ENCODE peak calls at places on chromosomes 6 and 20, in four cellular contexts. D, A, F and L are unnamed samples.

GRCh38 chr6:35080821-35081425 is 60.2 kb downstream of the TCP11 start:
- DNase-seq in D (no peak), A (peak), F (no peak), L (peak)

GRCh38 chr6:16007146-16007545 is 121.7 kb upstream of the MYLIP start:
- DNase-seq in D (no peak), A (no peak), F (no peak), L (no peak)

GRCh38 chr20:24445510-24446170 is 23.8 kb upstream of the SYNDIG1 start:
- DNase-seq in D (no peak), A (peak), F (no peak), L (no peak)

GRCh38 chr6:20608371-20608770 is 74.1 kb downstream of the CDKAL1 start:
- DNase-seq in D (no peak), A (no peak), F (no peak), L (no peak)

GRCh38 chr20:9454781-9455180 is 59.6 kb upstream of the LAMP5 start:
- DNase-seq in D (no peak), A (no peak), F (no peak), L (peak)

GRCh38 chr6:32426338-32426737 is 13.3 kb upstream of the HLA-DRA start:
- DNase-seq in D (no peak), A (no peak), F (no peak), L (no peak)

GRCh38 chr6:22367331-22367730 is 70.5 kb upstream of the PRL start:
- DNase-seq in D (no peak), A (no peak), F (no peak), L (no peak)

GRCh38 chr20:11270566-11270965 is 596.8 kb upstream of the JAG1 start:
- DNase-seq in D (no peak), A (no peak), F (no peak), L (peak)

GRCh38 chr6:68313911-68314310 is 321.2 kb upstream of the ADGRB3 start:
- DNase-seq in D (no peak), A (no peak), F (no peak), L (peak)

GRCh38 chr6:110039996-110040383 is 61.9 kb downstream of the GPR6 start:
- DNase-seq in D (no peak), A (no peak), F (no peak), L (peak)

GRCh38 chr6:72787521-72788031 is 165.7 kb downstream of the KCNQ5 start:
- DNase-seq in D (peak), A (no peak), F (no peak), L (peak)

GRCh38 chr20:56865055-56865454 is 235.9 kb downstream of the TFAP2C start:
- DNase-seq in D (no peak), A (no peak), F (no peak), L (peak)

GRCh38 chr6:81362246-81362645 is 390.2 kb downstream of the TENT5A start:
- DNase-seq in D (no peak), A (no peak), F (no peak), L (no peak)

GRCh38 chr6:131917763-131918649 is 33.2 kb downstream of the CCN2 start:
- DNase-seq in D (no peak), A (no peak), F (peak), L (no peak)

GRCh38 chr6:98834060-98835031 is at the start of gene POU3F2:
- DNase-seq in D (no peak), A (peak), F (peak), L (peak)

GRCh38 chr6:41723178-41723935 is 12.1 kb downstream of the TFEB start:
- DNase-seq in D (peak), A (peak), F (peak), L (peak)

GRCh38 chr20:57620274-57620990 is at the start of gene ZBP1:
- DNase-seq in D (no peak), A (peak), F (peak), L (no peak)

GRCh38 chr6:113381232-113381631 is 475.9 kb upstream of the MARCKS start:
- DNase-seq in D (no peak), A (no peak), F (no peak), L (no peak)

GRCh38 chr6:151191477-151191995 is 48.2 kb upstream of the AKAP12 start:
- DNase-seq in D (no peak), A (no peak), F (no peak), L (no peak)

GRCh38 chr6:109793793-109794192 is 102.7 kb downstream of the FIG4 start:
- DNase-seq in D (peak), A (peak), F (no peak), L (peak)

GRCh38 chr6:104639671-104640070 is 220.0 kb downstream of the HACE1 start:
- DNase-seq in D (no peak), A (no peak), F (no peak), L (peak)

GRCh38 chr6:151616091-151616513 is 122.3 kb downstream of the CCDC170 start:
- DNase-seq in D (no peak), A (no peak), F (no peak), L (no peak)

GRCh38 chr6:70547313-70547712 is 19.4 kb upstream of the SDHAF4 start:
- DNase-seq in D (peak), A (no peak), F (no peak), L (peak)
- TF ChIP-seq CTCF in D (peak), A (peak), F (peak), L (peak)

GRCh38 chr6:27126815-27127537 is 120.5 kb upstream of the PRSS16 start:
- DNase-seq in D (peak), A (peak), F (peak), L (peak)

GRCh38 chr6:27127874-27128795 is 119.4 kb upstream of the PRSS16 start:
- DNase-seq in D (no peak), A (no peak), F (no peak), L (no peak)

GRCh38 chr6:27129095-27129815 is 118.2 kb upstream of the PRSS16 start:
- DNase-seq in D (no peak), A (no peak), F (no peak), L (no peak)

GRCh38 chr6:27129917-27130316 is 117.6 kb upstream of the PRSS16 start:
- DNase-seq in D (no peak), A (no peak), F (no peak), L (no peak)

DNA sequence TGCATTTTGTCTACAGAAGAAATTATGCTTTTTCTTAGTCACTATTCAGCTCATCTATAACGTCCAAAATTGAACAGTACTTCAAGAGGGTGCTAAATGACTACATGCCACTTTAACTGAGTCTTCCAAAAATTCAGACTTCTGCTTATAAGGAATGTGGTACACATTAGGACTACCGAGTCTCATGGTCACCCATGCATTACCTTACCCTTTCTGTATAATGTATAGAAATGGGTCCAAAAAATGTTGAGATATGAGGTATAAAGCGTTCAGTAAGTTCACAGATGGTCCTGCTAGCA is 118.8 kb upstream of the PRSS16 start:
- DNase-seq in D (no peak), A (no peak), F (no peak), L (no peak)
- H3K4me3 ChIP-seq in D (no peak), A (no peak), F (no peak), L (no peak)

GRCh38 chr6:136564170-136564569 is 13.9 kb upstream of the MAP7 start:
- DNase-seq in D (no peak), A (no peak), F (no peak), L (no peak)

GRCh38 chr6:136567688-136568087 is 17.5 kb upstream of the MAP7 start:
- DNase-seq in D (no peak), A (no peak), F (no peak), L (no peak)

GRCh38 chr6:136568129-136568528 is 17.9 kb upstream of the MAP7 start:
- DNase-seq in D (no peak), A (no peak), F (no peak), L (no peak)

GRCh38 chr6:136566851-136567250 is 16.6 kb upstream of the MAP7 start:
- DNase-seq in D (no peak), A (no peak), F (no peak), L (no peak)

DNA sequence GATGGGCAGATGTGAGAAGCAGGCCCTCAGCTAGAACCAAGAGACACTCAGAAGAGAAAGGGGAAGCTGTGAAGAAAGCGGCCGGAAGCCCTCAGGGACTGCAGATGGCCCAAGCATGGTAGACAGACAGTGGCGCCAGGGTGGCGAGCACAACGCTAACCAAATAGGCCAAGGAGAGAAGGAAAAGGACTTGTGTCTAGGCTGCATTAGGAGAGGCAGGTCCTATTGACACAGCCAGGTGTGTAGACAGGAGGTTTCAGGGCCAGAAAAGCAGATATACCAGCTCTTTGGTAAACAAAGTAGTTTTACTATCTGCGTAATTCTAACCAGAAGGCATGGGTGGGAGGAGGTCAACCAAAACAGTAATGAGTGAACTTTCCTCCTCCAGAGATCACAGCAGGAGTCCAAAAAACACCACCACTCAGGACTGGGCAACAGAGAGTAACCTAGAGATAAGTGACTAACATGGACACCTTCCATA is 15.8 kb upstream of the MAP7 start:
- DNase-seq in D (no peak), A (no peak), F (peak), L (no peak)
- TF ChIP-seq CTCF in D (no peak), A (no peak), F (no peak), L (no peak)

GRCh38 chr6:29976588-29977424 is 34.5 kb downstream of the HLA-A start:
- DNase-seq in D (no peak), A (peak), F (peak), L (peak)

GRCh38 chr6:29974901-29975560 is 32.7 kb downstream of the HLA-A start:
- DNase-seq in D (no peak), A (no peak), F (peak), L (no peak)

GRCh38 chr6:29977425-29977727 is 35.0 kb downstream of the HLA-A start:
- DNase-seq in D (no peak), A (no peak), F (no peak), L (no peak)

GRCh38 chr6:29976253-29976587 is 33.9 kb downstream of the HLA-A start:
- DNase-seq in D (no peak), A (no peak), F (no peak), L (no peak)

DNA sequence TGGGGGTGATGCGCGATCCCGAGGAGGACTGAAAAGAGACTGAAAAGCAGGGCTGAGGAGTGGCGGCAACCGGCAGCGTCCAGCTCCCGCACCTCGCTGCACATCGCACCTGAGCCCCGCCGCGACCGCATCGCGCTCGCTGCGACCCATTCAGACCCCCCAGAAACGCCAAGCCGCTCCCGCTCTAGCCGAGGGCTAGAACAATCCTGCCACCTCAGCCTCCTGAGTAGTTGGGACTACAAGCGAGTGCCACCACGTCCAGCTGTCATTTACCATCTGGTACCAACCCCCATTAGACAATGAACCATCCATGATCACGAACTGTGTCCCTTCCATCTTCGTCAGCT is 33.2 kb downstream of the HLA-A start:
- DNase-seq in D (no peak), A (no peak), F (no peak), L (no peak)
- H3K4me3 ChIP-seq in D (no peak), A (peak), F (peak), L (no peak)

DNA sequence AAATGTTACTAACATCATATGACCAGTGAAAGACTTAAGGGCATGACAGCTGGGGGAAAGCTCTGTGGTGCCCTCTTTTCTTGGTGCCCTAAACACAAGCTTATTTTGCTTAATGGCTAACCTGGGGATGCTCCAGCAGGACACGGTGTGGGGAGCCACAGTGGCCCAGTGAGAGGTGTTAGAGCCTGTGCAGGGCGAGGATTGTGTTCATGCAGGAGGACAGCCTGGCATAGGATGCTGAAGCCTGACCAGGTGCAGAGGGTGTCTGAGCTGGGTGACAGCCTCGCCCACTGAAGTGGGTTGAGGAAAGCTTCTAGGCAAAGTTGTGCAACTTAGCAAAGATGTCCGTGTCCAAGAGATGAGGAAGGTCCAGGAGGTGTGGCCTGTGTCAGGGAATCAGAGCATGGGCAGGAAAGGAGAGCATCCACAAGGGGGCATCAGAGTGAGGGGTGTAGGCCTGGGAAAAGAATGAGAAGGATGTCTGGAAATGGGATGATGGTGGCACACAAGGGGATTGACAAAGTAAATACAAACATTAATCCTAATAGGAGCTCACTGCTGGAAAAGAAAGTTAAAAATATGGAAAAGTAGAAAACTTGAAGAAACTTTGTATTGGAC is 33.9 kb downstream of the SLC17A4 start:
- DNase-seq in D (peak), A (no peak), F (no peak), L (peak)
- TF ChIP-seq CTCF in D (peak), A (peak), F (peak), L (peak)

DNA sequence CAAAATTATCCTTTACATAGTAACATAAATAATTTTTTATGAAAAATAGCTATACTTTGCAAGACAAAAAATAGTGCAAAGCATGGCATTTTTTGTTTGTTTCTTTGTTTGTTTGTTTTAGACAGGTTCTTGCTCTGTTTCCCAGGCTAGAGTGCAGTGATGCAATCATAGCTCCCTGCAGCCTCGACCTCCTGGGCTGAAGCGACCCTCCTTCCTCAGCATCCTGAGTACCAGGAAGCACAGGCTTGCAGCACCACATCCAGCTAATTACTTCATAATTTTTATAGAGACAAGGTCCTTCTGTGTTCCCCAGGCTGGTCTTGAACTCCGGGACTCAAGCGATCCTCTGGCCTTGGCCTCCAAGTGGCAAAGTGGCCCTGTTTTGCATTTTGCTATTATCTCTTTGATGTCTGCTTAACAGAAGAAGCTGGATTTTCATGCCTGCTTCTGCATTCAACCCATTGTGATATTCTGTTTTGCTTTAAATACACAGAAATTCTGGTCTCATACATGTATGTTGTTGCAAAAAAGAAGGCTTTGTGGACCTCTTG is 49.4 kb upstream of the ZMYND8 start:
- DNase-seq in D (no peak), A (no peak), F (no peak), L (no peak)
- H3K4me3 ChIP-seq in D (no peak), A (no peak), F (no peak), L (no peak)

DNA sequence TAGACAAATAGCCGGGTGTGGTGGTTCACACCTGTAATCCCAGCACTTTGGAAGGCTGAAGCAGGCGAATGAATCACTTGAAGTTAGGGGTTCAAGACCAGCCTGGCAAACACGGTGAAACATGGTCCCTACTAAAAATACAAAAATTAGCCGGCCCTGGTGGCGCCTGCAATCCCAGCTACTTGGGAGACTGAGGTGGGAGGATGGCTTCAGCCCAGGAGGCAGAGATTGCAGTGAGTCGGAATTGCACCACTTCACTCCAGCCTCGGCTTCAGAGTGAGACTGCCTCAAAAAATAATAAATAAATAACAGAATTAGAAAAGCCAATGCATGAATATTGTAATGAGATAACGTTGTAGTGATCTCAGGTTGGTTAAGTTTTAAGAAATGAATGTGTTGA is 61.3 kb downstream of the RFX6 start:
- DNase-seq in D (no peak), A (no peak), F (no peak), L (no peak)
- TF ChIP-seq CTCF in D (no peak), A (no peak), F (no peak), L (no peak)

GRCh38 chr6:101399627-101399955 is 6.1 kb downstream of the GRIK2 start:
- DNase-seq in D (no peak), A (no peak), F (peak), L (no peak)

GRCh38 chr6:101398716-101399626 is 5.5 kb downstream of the GRIK2 start:
- DNase-seq in D (no peak), A (no peak), F (peak), L (no peak)

GRCh38 chr6:101396552-101397173 is 3.2 kb downstream of the GRIK2 start:
- DNase-seq in D (no peak), A (peak), F (no peak), L (peak)

GRCh38 chr6:101395345-101395744 is 1.8 kb downstream of the GRIK2 start:
- DNase-seq in D (no peak), A (no peak), F (no peak), L (no peak)

DNA sequence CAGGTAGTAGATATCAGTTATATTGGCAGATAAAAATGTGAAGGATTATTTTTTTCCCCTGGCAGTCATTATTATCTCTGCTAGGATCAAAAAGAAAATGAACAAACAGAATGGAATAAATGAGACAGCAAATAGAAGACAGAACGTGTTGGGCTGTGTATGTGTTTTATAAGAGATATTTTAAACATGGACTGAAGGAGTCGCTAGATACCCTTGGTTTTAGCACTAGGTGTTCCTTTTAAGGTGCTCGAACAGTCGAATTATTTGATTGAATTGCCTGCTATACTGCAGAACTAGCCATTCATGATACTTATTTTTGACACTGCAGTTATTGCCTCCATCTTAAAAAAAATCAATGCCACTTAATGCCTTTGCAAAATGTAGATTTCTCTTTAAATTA is 3.7 kb downstream of the GRIK2 start:
- DNase-seq in D (no peak), A (no peak), F (no peak), L (peak)
- H3K4me3 ChIP-seq in D (no peak), A (no peak), F (no peak), L (no peak)